ENCODE peak calls at places on chromosomes 2 and 18, in six cellular contexts. O is GM03348; L is ACHN; D is K562; Q is activated CD4-positive, alpha-beta T cell treated with anti-CD3 and anti-CD28 coated beads, Interleukin-2, amount 10 ng/mL, durations not matched to agents 24 days and 14 days; X is T-helper 1 cell. N is an unnamed sample.

GRCh38 chr2:108593547-108594098 is 59.4 kb downstream of the LIMS1 start:
- DNase-seq in L (peak; percentile 62), X (no peak), Q (no peak), D (no peak), O (peak; percentile 61), N (no peak)

GRCh38 chr2:176128172-176129012 is 1.1 kb upstream of the HOXD8 start:
- DNase-seq in X (no peak), L (no peak), Q (no peak), O (peak; percentile 47), D (no peak), N (no peak)

GRCh38 chr2:84386326-84386995 is 72.6 kb downstream of the SUCLG1 start:
- DNase-seq in X (no peak), Q (no peak), D (no peak), O (no peak), L (no peak), N (no peak)

GRCh38 chr2:164841719-164842623 is at the start of gene COBLL1:
- DNase-seq in D (peak; percentile 41), O (peak; percentile 82), X (no peak), L (peak; percentile 85), Q (peak; percentile 76), N (peak; percentile 93)

GRCh38 chr18:45617284-45617683 is 2.0 kb downstream of the SLC14A2 start:
- DNase-seq in X (no peak), L (peak; percentile 79), Q (no peak), O (peak; percentile 96), D (no peak), N (no peak)

GRCh38 chr2:100767224-100767653 is 52.7 kb upstream of the NPAS2 start:
- DNase-seq in D (no peak), Q (no peak), L (no peak), O (peak; percentile 52), X (no peak), N (no peak)

GRCh38 chr2:155109527-155109926 is 411.0 kb downstream of the KCNJ3 start:
- DNase-seq in L (no peak), D (no peak), Q (no peak), O (no peak), X (no peak), N (no peak)

GRCh38 chr2:220959391-220959802 is 612.7 kb downstream of the EPHA4 start:
- DNase-seq in L (no peak), D (no peak), Q (no peak), O (no peak), X (no peak), N (no peak)

GRCh38 chr2:3178206-3179031 is 199.2 kb downstream of the EIPR1 start:
- DNase-seq in L (no peak), D (no peak), X (no peak), Q (no peak), O (no peak), N (no peak)

GRCh38 chr2:148660999-148661398 is 16.4 kb downstream of the EPC2 start:
- DNase-seq in O (peak; percentile 12), D (no peak), Q (no peak), X (no peak), L (no peak), N (no peak)

N was measured in esophagus muscularis mucosa.